ENCODE peak calls at places on chromosomes 12 and 14, in four cellular contexts. One of them, this sample, is unnamed.

GRCh38 chr12:49055092-49055491 is 5.5 kb downstream of the KMT2D start:
- DNase-seq in T-cell: no peak
- DNase-seq in germinal center: no peak
- DNase-seq in hypothalamus: no peak
- DNase-seq in this sample: no peak

GRCh38 chr12:27179399-27180214 is 64.5 kb upstream of the STK38L start:
- DNase-seq in T-cell: no peak
- DNase-seq in germinal center: peak; percentile 54
- DNase-seq in hypothalamus: no peak
- DNase-seq in this sample: no peak

GRCh38 chr12:79143803-79144202 is 279.2 kb downstream of the SYT1 start:
- DNase-seq in T-cell: no peak
- DNase-seq in germinal center: no peak
- DNase-seq in hypothalamus: no peak
- DNase-seq in this sample: no peak

GRCh38 chr12:116143883-116144266 is 133.6 kb downstream of the MED13L start:
- DNase-seq in T-cell: no peak
- DNase-seq in germinal center: no peak
- DNase-seq in hypothalamus: no peak
- DNase-seq in this sample: no peak

GRCh38 chr14:94827711-94828505 is 58.0 kb upstream of the GSC start:
- DNase-seq in T-cell: no peak
- DNase-seq in germinal center: no peak
- DNase-seq in hypothalamus: no peak
- DNase-seq in this sample: no peak

GRCh38 chr14:80636071-80636470 is 305.5 kb downstream of the CEP128 start:
- DNase-seq in T-cell: no peak
- DNase-seq in germinal center: no peak
- DNase-seq in hypothalamus: no peak
- DNase-seq in this sample: no peak

GRCh38 chr12:12010277-12011031 is 60.3 kb upstream of the BCL2L14 start:
- DNase-seq in T-cell: peak; percentile 50
- DNase-seq in germinal center: peak; percentile 47
- DNase-seq in hypothalamus: peak; percentile 36
- DNase-seq in this sample: no peak

GRCh38 chr12:94977766-94978468 is 25.6 kb downstream of the NDUFA12 start:
- DNase-seq in T-cell: no peak
- DNase-seq in germinal center: no peak
- DNase-seq in hypothalamus: no peak
- DNase-seq in this sample: no peak

GRCh38 chr12:104683831-104684503 is 227.2 kb downstream of the CHST11 start:
- DNase-seq in T-cell: no peak
- DNase-seq in germinal center: no peak
- DNase-seq in hypothalamus: no peak
- DNase-seq in this sample: no peak

GRCh38 chr14:77653473-77653872 is 37.0 kb upstream of the SPTLC2 start:
- DNase-seq in T-cell: no peak
- DNase-seq in germinal center: no peak
- DNase-seq in hypothalamus: no peak
- DNase-seq in this sample: no peak

GRCh38 chr12:107775093-107775721 is 703 bp downstream of the ASCL4 start:
- DNase-seq in T-cell: no peak
- DNase-seq in germinal center: peak; percentile 40
- DNase-seq in hypothalamus: no peak
- DNase-seq in this sample: no peak

GRCh38 chr12:66074561-66074960 is 56.0 kb downstream of the LLPH start:
- DNase-seq in T-cell: no peak
- DNase-seq in germinal center: no peak
- DNase-seq in hypothalamus: no peak
- DNase-seq in this sample: no peak